ENCODE peak calls at places on chromosomes 1 and 21, in five cellular contexts. Y, D, J, T and B are unnamed samples.

GRCh38 chr21:37062592-37062933 is 10.3 kb downstream of the PIGP start:
- DNase-seq in Y (no peak), J (no peak), T (no peak), D (no peak), B (no peak)

GRCh38 chr1:36106269-36106668 is 17.6 kb downstream of the ADPRS start:
- DNase-seq in Y (no peak), D (no peak), J (no peak), T (no peak), B (no peak)

GRCh38 chr1:44500181-44501021 is 95.3 kb downstream of the RNF220 start:
- DNase-seq in J (no peak), D (peak), T (no peak), Y (peak), B (peak)

GRCh38 chr1:100941098-100941527 is 45.2 kb downstream of the SLC30A7 start:
- DNase-seq in Y (no peak), J (no peak), T (no peak), D (no peak), B (no peak)

GRCh38 chr1:146036990-146037646 is 15.6 kb upstream of the HJV start:
- DNase-seq in T (peak), D (peak), J (peak), Y (peak), B (peak)

GRCh38 chr1:245441699-245442098 is 286.9 kb downstream of the KIF26B start:
- DNase-seq in Y (no peak), T (no peak), D (peak), J (no peak), B (no peak)

GRCh38 chr1:87478231-87478630 is 149.6 kb downstream of the LMO4 start:
- DNase-seq in Y (peak), T (no peak), D (peak), J (no peak), B (no peak)

GRCh38 chr1:206050655-206051235 is 2.2 kb upstream of the RHEX start:
- DNase-seq in T (no peak), J (peak), Y (no peak), D (peak), B (no peak)

GRCh38 chr1:173043253-173043652 is 7.5 kb downstream of the TNFSF18 start:
- DNase-seq in J (no peak), Y (no peak), T (no peak), D (peak), B (no peak)

GRCh38 chr21:28899744-28900143 is 92.9 kb downstream of the LTN1 start:
- DNase-seq in D (peak), T (no peak), Y (no peak), J (no peak), B (no peak)

GRCh38 chr1:201769966-201770365 is 59.0 kb upstream of the IPO9 start:
- DNase-seq in J (no peak), T (no peak), D (peak), Y (peak), B (peak)

GRCh38 chr1:38815903-38816627 is 43.5 kb downstream of the RRAGC start:
- DNase-seq in J (no peak), T (no peak), Y (no peak), D (no peak), B (no peak)

GRCh38 chr1:17852383-17852782 is 97.2 kb downstream of the ACTL8 start:
- DNase-seq in T (no peak), D (no peak), Y (no peak), J (no peak), B (no peak)

GRCh38 chr1:213989071-213989739 is 1.4 kb downstream of the PROX1 start:
- DNase-seq in J (no peak), D (no peak), Y (no peak), T (no peak), B (no peak)

GRCh38 chr1:1703796-1704195 is 11.2 kb upstream of the SLC35E2B start:
- DNase-seq in D (no peak), Y (no peak), T (no peak), J (no peak), B (no peak)

GRCh38 chr1:2404890-2405511 is 7.4 kb downstream of the PEX10 start:
- DNase-seq in J (no peak), Y (no peak), T (no peak), D (peak), B (no peak)

GRCh38 chr1:19525607-19526545 is 40.5 kb upstream of the CAPZB start:
- DNase-seq in D (peak), Y (no peak), J (no peak), T (no peak), B (no peak)

GRCh38 chr1:34361781-34362357 is 185.2 kb downstream of the C1orf94 start:
- DNase-seq in Y (no peak), J (no peak), T (no peak), D (no peak), B (no peak)

GRCh38 chr1:230858918-230859819 is 9.2 kb downstream of the C1orf198 start:
- DNase-seq in J (no peak), D (peak), T (no peak), Y (peak), B (peak)

GRCh38 chr1:107830075-107830474 is 134.9 kb downstream of the VAV3 start:
- DNase-seq in D (no peak), Y (no peak), J (no peak), T (no peak), B (no peak)

GRCh38 chr1:154419620-154420020 is 14.5 kb downstream of the IL6R start:
- DNase-seq in Y (peak), T (no peak), D (peak), J (no peak), B (peak)